ENCODE peak calls at places on chromosome 18, in four cellular contexts. One of them, this sample, is unnamed.
A peak's percentile ranks its signal among the peaks of the same experiment; 100 is the strongest.

GRCh38 chr18:13316066-13316465 is 97.5 kb downstream of the LDLRAD4 start:
- DNase-seq in colonic mucosa: no peak
- DNase-seq in PC-3: no peak
- DNase-seq in CD4-positive, alpha-beta memory T cell: no peak
- DNase-seq in this sample: no peak

GRCh38 chr18:50973367-50974126 is 5.7 kb downstream of the ELAC1 start:
- DNase-seq in colonic mucosa: no peak
- DNase-seq in PC-3: peak; percentile 70
- DNase-seq in CD4-positive, alpha-beta memory T cell: no peak
- DNase-seq in this sample: no peak

GRCh38 chr18:32930695-32931301 is 158.0 kb upstream of the KLHL14 start:
- DNase-seq in colonic mucosa: no peak
- DNase-seq in PC-3: peak; percentile 36
- DNase-seq in CD4-positive, alpha-beta memory T cell: no peak
- DNase-seq in this sample: peak; percentile 71

GRCh38 chr18:44246001-44246400 is 434.7 kb upstream of the SETBP1 start:
- DNase-seq in colonic mucosa: no peak
- DNase-seq in PC-3: no peak
- DNase-seq in CD4-positive, alpha-beta memory T cell: no peak
- DNase-seq in this sample: no peak

GRCh38 chr18:42882146-42882545 is 233.3 kb downstream of the RIT2 start:
- DNase-seq in colonic mucosa: no peak
- DNase-seq in PC-3: no peak
- DNase-seq in CD4-positive, alpha-beta memory T cell: no peak
- DNase-seq in this sample: no peak

GRCh38 chr18:27966872-27967271 is 210.1 kb downstream of the CDH2 start:
- DNase-seq in colonic mucosa: no peak
- DNase-seq in PC-3: no peak
- DNase-seq in CD4-positive, alpha-beta memory T cell: no peak
- DNase-seq in this sample: no peak

GRCh38 chr18:4636957-4637356 is 181.8 kb upstream of the DLGAP1 start:
- DNase-seq in colonic mucosa: no peak
- DNase-seq in PC-3: peak; percentile 2
- DNase-seq in CD4-positive, alpha-beta memory T cell: no peak
- DNase-seq in this sample: peak; percentile 73

GRCh38 chr18:79944126-79944731 is 7.2 kb downstream of the SLC66A2 start:
- DNase-seq in colonic mucosa: peak; percentile 59
- DNase-seq in PC-3: no peak
- DNase-seq in CD4-positive, alpha-beta memory T cell: no peak
- DNase-seq in this sample: peak; percentile 80

GRCh38 chr18:25737710-25738251 is 352.6 kb downstream of the SS18 start:
- DNase-seq in colonic mucosa: no peak
- DNase-seq in PC-3: peak; percentile 16
- DNase-seq in CD4-positive, alpha-beta memory T cell: no peak
- DNase-seq in this sample: no peak

GRCh38 chr18:45841060-45841764 is 15.7 kb downstream of the SIGLEC15 start:
- DNase-seq in colonic mucosa: no peak
- DNase-seq in PC-3: no peak
- DNase-seq in CD4-positive, alpha-beta memory T cell: no peak
- DNase-seq in this sample: no peak

GRCh38 chr18:50644807-50645206 is 84.9 kb downstream of the MAPK4 start:
- DNase-seq in colonic mucosa: no peak
- DNase-seq in PC-3: peak; percentile 19
- DNase-seq in CD4-positive, alpha-beta memory T cell: no peak
- DNase-seq in this sample: peak; percentile 14

DNA sequence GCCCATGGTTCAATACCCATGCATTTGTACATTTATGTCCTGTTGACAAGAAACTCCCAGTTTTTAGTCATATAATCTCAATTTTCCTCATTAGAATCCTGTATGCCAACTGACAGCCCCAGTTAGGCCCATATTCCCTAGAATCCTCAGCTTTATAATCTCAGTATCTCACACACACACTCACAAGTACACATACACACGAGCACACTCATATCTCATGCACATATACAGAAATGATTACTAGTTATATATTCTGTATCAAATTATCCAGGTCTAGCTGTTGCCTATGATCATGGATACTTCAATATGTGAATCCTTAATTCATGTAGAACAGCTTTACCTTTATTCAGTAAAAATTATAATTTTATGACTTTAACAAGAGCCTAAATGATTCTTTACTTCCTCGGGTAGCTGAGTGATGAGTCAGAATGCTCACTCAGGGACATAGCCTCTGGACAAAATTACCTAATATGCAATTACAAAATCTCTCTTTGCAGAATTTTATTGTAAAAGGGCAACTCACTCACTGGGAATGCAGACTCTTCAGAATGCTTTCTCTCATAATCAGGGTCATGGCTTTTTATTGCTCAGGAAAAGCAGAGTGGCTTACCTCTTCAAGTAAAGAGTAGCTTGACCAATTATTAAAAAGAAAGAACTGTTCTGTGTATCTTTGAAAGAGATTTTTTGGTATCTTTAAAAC is 193.6 kb upstream of the PIK3C3 start:
- DNase-seq in colonic mucosa: no peak
- DNase-seq in PC-3: peak; percentile 80
- DNase-seq in CD4-positive, alpha-beta memory T cell: no peak
- DNase-seq in this sample: peak; percentile 23
- H3K27ac ChIP-seq in colonic mucosa: no peak overlapping the region
- H3K27ac ChIP-seq in PC-3: peak overlapping the region; percentile 72
- H3K27ac ChIP-seq in CD4-positive, alpha-beta memory T cell: no peak overlapping the region
- H3K27ac ChIP-seq in this sample: no peak overlapping the region

GRCh38 chr18:76386886-76387285 is 108.2 kb downstream of the ZNF516 start:
- DNase-seq in colonic mucosa: no peak
- DNase-seq in PC-3: no peak
- DNase-seq in CD4-positive, alpha-beta memory T cell: no peak
- DNase-seq in this sample: no peak

GRCh38 chr18:76387608-76388007 is 107.4 kb downstream of the ZNF516 start:
- DNase-seq in colonic mucosa: no peak
- DNase-seq in PC-3: no peak
- DNase-seq in CD4-positive, alpha-beta memory T cell: no peak
- DNase-seq in this sample: no peak

GRCh38 chr18:76390452-76391035 is 104.5 kb downstream of the ZNF516 start:
- DNase-seq in colonic mucosa: no peak
- DNase-seq in PC-3: no peak
- DNase-seq in CD4-positive, alpha-beta memory T cell: no peak
- DNase-seq in this sample: no peak

GRCh38 chr18:76388261-76388660 is 106.8 kb downstream of the ZNF516 start:
- DNase-seq in colonic mucosa: no peak
- DNase-seq in PC-3: no peak
- DNase-seq in CD4-positive, alpha-beta memory T cell: no peak
- DNase-seq in this sample: no peak

GRCh38 chr18:76388891-76389423 is 106.1 kb downstream of the ZNF516 start:
- DNase-seq in colonic mucosa: no peak
- DNase-seq in PC-3: no peak
- DNase-seq in CD4-positive, alpha-beta memory T cell: no peak
- DNase-seq in this sample: no peak
- H3K4me1 ChIP-seq in colonic mucosa: no peaks in the 10 kb centered on the region
- H3K4me1 ChIP-seq in PC-3: no peaks in the 10 kb centered on the region
- H3K4me1 ChIP-seq in CD4-positive, alpha-beta memory T cell: peaks cover 18% of the 10 kb centered on the region
- H3K4me1 ChIP-seq in this sample: no peaks in the 10 kb centered on the region

GRCh38 chr18:35246831-35247230 is 6.0 kb downstream of the ZNF397 start:
- DNase-seq in colonic mucosa: no peak
- DNase-seq in PC-3: no peak
- DNase-seq in CD4-positive, alpha-beta memory T cell: no peak
- DNase-seq in this sample: no peak
- H3K9me3 ChIP-seq in colonic mucosa: no peaks in the 10 kb centered on the region
- H3K9me3 ChIP-seq in PC-3: no peaks in the 10 kb centered on the region
- H3K9me3 ChIP-seq in CD4-positive, alpha-beta memory T cell: no peaks in the 10 kb centered on the region
- H3K9me3 ChIP-seq in this sample: peaks cover 44% of the 10 kb centered on the region

GRCh38 chr18:77054288-77054605 is 78.3 kb downstream of the MBP start:
- DNase-seq in colonic mucosa: no peak
- DNase-seq in PC-3: no peak
- DNase-seq in CD4-positive, alpha-beta memory T cell: no peak
- DNase-seq in this sample: no peak
- H3K27ac ChIP-seq in colonic mucosa: peak overlapping the region; percentile 69
- H3K27ac ChIP-seq in PC-3: peak overlapping the region; percentile 98
- H3K27ac ChIP-seq in CD4-positive, alpha-beta memory T cell: peak overlapping the region; percentile 84
- H3K27ac ChIP-seq in this sample: no peak overlapping the region

GRCh38 chr18:58536534-58537271 is 92.2 kb downstream of the ALPK2 start:
- DNase-seq in colonic mucosa: no peak
- DNase-seq in PC-3: no peak
- DNase-seq in CD4-positive, alpha-beta memory T cell: no peak
- DNase-seq in this sample: no peak
- H3K4me1 ChIP-seq in colonic mucosa: peaks cover 6% of the 10 kb centered on the region
- H3K4me1 ChIP-seq in PC-3: peaks cover 12% of the 10 kb centered on the region
- H3K4me1 ChIP-seq in CD4-positive, alpha-beta memory T cell: peaks cover 11% of the 10 kb centered on the region
- H3K4me1 ChIP-seq in this sample: no peaks in the 10 kb centered on the region